ENCODE peak calls at places on chromosomes 6 and 20, in ten cellular contexts. B, L, R, J, T, X, A, D, Z and C are unnamed samples.
A peak's percentile ranks its signal among the peaks of the same experiment; 100 is the strongest.

GRCh38 chr6:128310061-128310460 is 210.3 kb downstream of the PTPRK start:
- DNase-seq in D (no peak), X (no peak), J (no peak), Z (no peak), T (no peak), L (no peak), R (no peak), A (no peak), B (no peak), C (no peak)

GRCh38 chr20:40956926-40957760 is 71.5 kb upstream of the TOP1 start:
- DNase-seq in R (no peak), Z (no peak), J (no peak), X (peak; percentile 24), D (no peak), T (no peak), L (no peak), B (no peak), A (no peak), C (no peak)

GRCh38 chr6:91031581-91031980 is 444.7 kb upstream of the MAP3K7 start:
- DNase-seq in R (no peak), L (no peak), D (no peak), J (no peak), X (no peak), Z (no peak), A (no peak), B (no peak), T (no peak), C (no peak)

GRCh38 chr6:43683708-43684455 is 3.7 kb downstream of the MRPS18A start:
- DNase-seq in R (no peak), X (no peak), L (no peak), B (no peak), T (no peak), D (peak; percentile 53), J (no peak), Z (no peak), A (peak; percentile 52), C (no peak)

GRCh38 chr6:11120273-11121005 is 8.9 kb upstream of the ERVFRD-1 start:
- DNase-seq in X (no peak), D (no peak), B (no peak), L (no peak), R (no peak), T (no peak), A (no peak), Z (no peak), J (no peak), C (no peak)

GRCh38 chr6:85685713-85686112 is 43.0 kb upstream of the SYNCRIP start:
- DNase-seq in J (no peak), R (no peak), X (no peak), D (no peak), Z (no peak), B (no peak), T (no peak), L (no peak), A (peak; percentile 67), C (no peak)

GRCh38 chr6:34027445-34027936 is 118.4 kb downstream of the GRM4 start:
- DNase-seq in L (peak; percentile 46), T (peak; percentile 83), X (peak; percentile 82), B (peak; percentile 85), Z (peak; percentile 68), D (peak; percentile 39), R (peak; percentile 37), A (peak; percentile 82), J (peak; percentile 49), C (peak; percentile 86)

GRCh38 chr6:147750420-147750819 is 241.9 kb downstream of the SAMD5 start:
- DNase-seq in D (no peak), J (no peak), Z (no peak), L (no peak), A (no peak), B (peak; percentile 8), R (no peak), X (no peak), T (no peak), C (no peak)

GRCh38 chr6:137013031-137013430 is 31.7 kb downstream of the IL20RA start:
- DNase-seq in Z (no peak), J (no peak), R (no peak), X (no peak), B (no peak), A (no peak), D (no peak), T (no peak), L (no peak), C (no peak)

GRCh38 chr6:17589402-17590116 is 10.5 kb upstream of the FAM8A1 start:
- DNase-seq in X (no peak), J (no peak), L (no peak), R (no peak), A (no peak), T (no peak), B (peak; percentile 11), D (no peak), Z (peak; percentile 31), C (no peak)

GRCh38 chr6:147759088-147759487 is 250.6 kb downstream of the SAMD5 start:
- DNase-seq in L (no peak), R (no peak), Z (no peak), B (no peak), D (no peak), X (no peak), A (no peak), T (no peak), J (no peak), C (no peak)

GRCh38 chr6:116973992-116974391 is 97.0 kb downstream of the RFX6 start:
- DNase-seq in B (peak; percentile 26), A (no peak), X (no peak), L (peak; percentile 37), T (no peak), R (no peak), J (no peak), Z (no peak), D (no peak), C (no peak)

GRCh38 chr6:64522859-64523258 is 887.3 kb downstream of the PHF3 start:
- DNase-seq in T (no peak), D (no peak), B (no peak), A (no peak), X (no peak), R (no peak), Z (no peak), L (no peak), J (no peak), C (no peak)

GRCh38 chr20:48682529-48683385 is 145.0 kb downstream of the PREX1 start:
- DNase-seq in Z (no peak), X (peak; percentile 66), D (peak; percentile 80), B (peak; percentile 84), J (peak; percentile 92), A (no peak), R (peak; percentile 81), T (peak; percentile 97), L (peak; percentile 74), C (peak; percentile 31)

GRCh38 chr6:26045046-26045938 is 41.9 kb upstream of the HFE start:
- DNase-seq in T (peak; percentile 85), D (peak; percentile 91), L (no peak), B (no peak), R (peak; percentile 94), A (peak; percentile 83), X (no peak), Z (peak; percentile 55), J (peak; percentile 74), C (peak; percentile 65)
- TF ChIP-seq CTCF in T (peak; percentile 29), D (no peak), L (no peak), B (no peak), R (no peak), A (peak; percentile 26), X (no peak), Z (no peak), J (no peak), C (no peak)

DNA sequence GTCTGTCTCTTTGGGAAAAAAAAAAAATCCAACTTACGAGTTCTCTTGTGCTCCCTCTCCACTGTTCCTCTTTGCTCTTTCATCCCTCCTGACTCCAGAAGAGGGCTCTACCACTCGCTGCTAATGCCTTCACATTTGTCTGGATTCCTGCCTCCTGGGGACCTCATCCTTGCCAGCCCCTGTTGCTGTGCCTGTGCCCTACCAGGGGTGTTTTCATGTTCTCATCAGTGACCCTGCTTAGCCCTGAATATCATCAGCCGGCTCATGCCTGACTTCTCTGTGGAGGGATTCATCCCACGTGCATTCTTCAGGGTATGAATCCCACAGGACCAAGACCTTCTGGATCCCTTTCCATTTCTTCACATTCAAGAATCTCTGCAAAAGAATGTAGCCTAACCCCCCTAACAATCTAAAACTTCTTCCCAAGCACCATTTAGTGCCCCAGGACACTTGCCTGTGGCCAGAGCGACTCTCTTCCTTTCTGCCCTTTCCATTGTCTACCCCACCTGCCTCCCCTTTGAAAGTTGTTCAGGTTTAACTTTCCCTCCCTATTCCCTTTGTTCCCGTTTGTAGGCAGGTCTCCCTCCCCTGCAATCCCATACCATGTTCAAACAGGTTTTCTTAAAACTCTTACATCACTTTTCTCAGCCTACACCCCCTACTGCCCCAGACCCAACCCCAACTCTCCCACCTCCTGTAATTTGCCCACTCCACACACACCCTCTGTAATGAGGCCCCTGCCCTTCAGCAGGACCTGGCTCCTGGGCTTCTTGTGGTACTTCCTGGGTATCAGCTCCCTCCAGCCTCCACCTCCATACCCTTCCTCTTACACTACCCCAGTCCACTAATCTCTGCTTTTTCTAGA is 50.2 kb downstream of the RREB1 start:
- DNase-seq in A (no peak), X (no peak), Z (no peak), T (no peak), D (no peak), L (no peak), B (no peak), J (no peak), R (no peak), C (no peak)
- TF ChIP-seq CTCF in A (no peak), X (no peak), Z (no peak), T (no peak), D (no peak), L (no peak), B (no peak), J (no peak), R (no peak), C (no peak)

DNA sequence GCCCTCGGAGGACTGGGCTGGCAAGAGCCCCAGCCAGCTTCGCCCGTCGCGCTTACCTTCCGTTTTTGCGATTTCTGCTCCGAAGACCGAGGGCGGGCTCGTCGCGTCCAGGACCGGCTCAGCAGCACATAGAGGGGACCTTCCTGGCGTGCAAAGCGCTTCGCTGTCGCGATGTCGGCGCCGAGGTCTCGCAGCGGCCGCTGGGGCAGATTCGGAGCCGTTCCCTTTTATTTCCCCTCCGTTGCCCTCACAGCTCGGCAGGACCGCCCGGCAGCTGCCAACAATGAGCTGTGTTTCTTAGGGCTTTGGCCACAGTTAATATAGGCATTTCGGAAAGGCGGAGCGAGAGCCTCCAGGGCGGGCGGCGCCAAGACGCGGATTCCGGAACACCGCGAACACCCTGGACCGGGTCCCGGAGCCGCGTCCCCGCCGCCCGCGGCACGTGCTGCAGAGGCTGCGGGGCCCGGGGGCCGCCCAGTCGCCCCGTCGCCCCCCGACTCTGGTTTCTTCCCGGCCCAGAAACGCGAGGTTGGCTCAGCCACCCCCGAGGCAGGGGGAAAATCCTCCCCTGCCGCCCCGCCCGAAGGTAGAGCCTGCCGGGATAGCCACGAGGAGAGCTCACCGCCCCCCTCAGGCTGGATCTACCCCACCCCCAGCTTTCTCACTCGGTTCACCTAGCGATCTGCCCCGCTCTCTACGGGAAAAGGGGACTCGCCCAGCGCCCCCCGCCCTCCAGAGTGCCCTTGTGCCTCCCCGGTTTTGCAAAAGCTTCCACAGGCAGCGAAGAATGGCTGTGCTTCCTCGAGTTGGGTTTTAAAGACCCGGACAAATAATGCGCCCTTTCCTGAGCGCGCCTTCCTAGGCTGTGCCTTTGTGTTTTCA is at the start of gene CITED2:
- DNase-seq in A (peak; percentile 88), R (peak; percentile 95), L (peak; percentile 93), X (peak; percentile 93), D (peak; percentile 93), B (peak; percentile 97), J (peak; percentile 95), T (peak; percentile 91), Z (peak; percentile 49), C (peak; percentile 93)
- TF ChIP-seq CTCF in A (no peak), R (peak; percentile 26), L (peak; percentile 25), X (no peak), D (no peak), B (no peak), J (peak; percentile 46), T (peak; percentile 25), Z (no peak), C (peak; percentile 17)

GRCh38 chr6:55963301-55963700 is 87.9 kb upstream of the BMP5 start:
- DNase-seq in B (no peak), A (no peak), D (no peak), J (no peak), R (peak; percentile 48), X (no peak), L (no peak), T (peak; percentile 30), Z (no peak), C (no peak)
- TF ChIP-seq CTCF in B (peak; percentile 45), A (peak; percentile 6), D (no peak), J (no peak), R (peak; percentile 5), X (no peak), L (no peak), T (peak; percentile 61), Z (no peak), C (peak; percentile 51)